ENCODE peak calls at places on chromosomes 11 and 22, in ten cellular contexts. One of them, this sample, is unnamed.

GRCh38 chr11:1570001-1570453 is 2.0 kb downstream of the DUSP8 start:
- DNase-seq in GM23338: no peak
- DNase-seq in spleen: peak; percentile 69
- DNase-seq in PC-9: no peak
- DNase-seq in psoas muscle: no peak
- DNase-seq in keratinocyte: no peak
- DNase-seq in cardiac muscle cell: no peak
- DNase-seq in tibial nerve: no peak
- DNase-seq in HCT116: no peak
- DNase-seq in heart left ventricle: no peak
- DNase-seq in this sample: no peak

GRCh38 chr11:19474954-19475811 is 234.4 kb upstream of the E2F8 start:
- DNase-seq in GM23338: no peak
- DNase-seq in spleen: no peak
- DNase-seq in PC-9: no peak
- DNase-seq in psoas muscle: no peak
- DNase-seq in keratinocyte: no peak
- DNase-seq in cardiac muscle cell: no peak
- DNase-seq in tibial nerve: no peak
- DNase-seq in HCT116: no peak
- DNase-seq in heart left ventricle: no peak
- DNase-seq in this sample: no peak

GRCh38 chr11:105870521-105871113 is 151.4 kb downstream of the MSANTD4 start:
- DNase-seq in GM23338: no peak
- DNase-seq in spleen: no peak
- DNase-seq in PC-9: no peak
- DNase-seq in psoas muscle: no peak
- DNase-seq in keratinocyte: no peak
- DNase-seq in cardiac muscle cell: no peak
- DNase-seq in tibial nerve: no peak
- DNase-seq in HCT116: no peak
- DNase-seq in heart left ventricle: no peak
- DNase-seq in this sample: no peak

GRCh38 chr11:6387811-6388599 is 2.3 kb upstream of the SMPD1 start:
- DNase-seq in GM23338: no peak
- DNase-seq in spleen: no peak
- DNase-seq in PC-9: no peak
- DNase-seq in psoas muscle: no peak
- DNase-seq in keratinocyte: no peak
- DNase-seq in cardiac muscle cell: no peak
- DNase-seq in tibial nerve: no peak
- DNase-seq in HCT116: no peak
- DNase-seq in heart left ventricle: no peak
- DNase-seq in this sample: peak; percentile 70

GRCh38 chr22:41478891-41479521 is 10.1 kb downstream of the ACO2 start:
- DNase-seq in GM23338: no peak
- DNase-seq in spleen: no peak
- DNase-seq in PC-9: no peak
- DNase-seq in psoas muscle: peak; percentile 90
- DNase-seq in keratinocyte: no peak
- DNase-seq in cardiac muscle cell: no peak
- DNase-seq in tibial nerve: peak; percentile 45
- DNase-seq in HCT116: no peak
- DNase-seq in heart left ventricle: no peak
- DNase-seq in this sample: no peak

GRCh38 chr11:108025387-108026080 is 16.8 kb downstream of the CUL5 start:
- DNase-seq in GM23338: peak; percentile 52
- DNase-seq in spleen: no peak
- DNase-seq in PC-9: no peak
- DNase-seq in psoas muscle: no peak
- DNase-seq in keratinocyte: no peak
- DNase-seq in cardiac muscle cell: no peak
- DNase-seq in tibial nerve: no peak
- DNase-seq in HCT116: no peak
- DNase-seq in heart left ventricle: no peak
- DNase-seq in this sample: no peak

GRCh38 chr22:19882446-19883381 is 28.0 kb upstream of the GNB1L start:
- DNase-seq in GM23338: no peak
- DNase-seq in spleen: peak; percentile 65
- DNase-seq in PC-9: no peak
- DNase-seq in psoas muscle: no peak
- DNase-seq in keratinocyte: no peak
- DNase-seq in cardiac muscle cell: no peak
- DNase-seq in tibial nerve: no peak
- DNase-seq in HCT116: no peak
- DNase-seq in heart left ventricle: peak; percentile 16
- DNase-seq in this sample: no peak

GRCh38 chr11:95831198-95831883 is 41.0 kb downstream of the CEP57 start:
- DNase-seq in GM23338: no peak
- DNase-seq in spleen: no peak
- DNase-seq in PC-9: no peak
- DNase-seq in psoas muscle: no peak
- DNase-seq in keratinocyte: peak; percentile 35
- DNase-seq in cardiac muscle cell: no peak
- DNase-seq in tibial nerve: no peak
- DNase-seq in HCT116: no peak
- DNase-seq in heart left ventricle: no peak
- DNase-seq in this sample: no peak

GRCh38 chr11:43278302-43278956 is 33.4 kb upstream of the API5 start:
- DNase-seq in GM23338: peak; percentile 74
- DNase-seq in spleen: no peak
- DNase-seq in PC-9: no peak
- DNase-seq in psoas muscle: no peak
- DNase-seq in keratinocyte: no peak
- DNase-seq in cardiac muscle cell: peak; percentile 19
- DNase-seq in tibial nerve: no peak
- DNase-seq in HCT116: peak; percentile 33
- DNase-seq in heart left ventricle: no peak
- DNase-seq in this sample: peak; percentile 47

GRCh38 chr11:2806351-2807058 is 79.1 kb downstream of the CDKN1C start:
- DNase-seq in GM23338: no peak
- DNase-seq in spleen: peak; percentile 66
- DNase-seq in PC-9: no peak
- DNase-seq in psoas muscle: peak; percentile 56
- DNase-seq in keratinocyte: no peak
- DNase-seq in cardiac muscle cell: no peak
- DNase-seq in tibial nerve: no peak
- DNase-seq in HCT116: no peak
- DNase-seq in heart left ventricle: peak; percentile 17
- DNase-seq in this sample: no peak

GRCh38 chr11:27241316-27242122 is 121.5 kb downstream of the CCDC34 start:
- DNase-seq in GM23338: no peak
- DNase-seq in spleen: no peak
- DNase-seq in PC-9: no peak
- DNase-seq in psoas muscle: no peak
- DNase-seq in keratinocyte: peak; percentile 7
- DNase-seq in cardiac muscle cell: no peak
- DNase-seq in tibial nerve: no peak
- DNase-seq in HCT116: no peak
- DNase-seq in heart left ventricle: no peak
- DNase-seq in this sample: no peak

GRCh38 chr11:27693398-27693797 is 6.9 kb downstream of the BDNF start:
- DNase-seq in GM23338: no peak
- DNase-seq in spleen: no peak
- DNase-seq in PC-9: no peak
- DNase-seq in psoas muscle: no peak
- DNase-seq in keratinocyte: no peak
- DNase-seq in cardiac muscle cell: no peak
- DNase-seq in tibial nerve: no peak
- DNase-seq in HCT116: no peak
- DNase-seq in heart left ventricle: no peak
- DNase-seq in this sample: no peak

GRCh38 chr22:32317524-32317923 is 40.1 kb upstream of the RFPL3 start:
- DNase-seq in GM23338: no peak
- DNase-seq in spleen: no peak
- DNase-seq in PC-9: no peak
- DNase-seq in psoas muscle: no peak
- DNase-seq in keratinocyte: no peak
- DNase-seq in cardiac muscle cell: no peak
- DNase-seq in tibial nerve: no peak
- DNase-seq in HCT116: no peak
- DNase-seq in heart left ventricle: no peak
- DNase-seq in this sample: no peak

DNA sequence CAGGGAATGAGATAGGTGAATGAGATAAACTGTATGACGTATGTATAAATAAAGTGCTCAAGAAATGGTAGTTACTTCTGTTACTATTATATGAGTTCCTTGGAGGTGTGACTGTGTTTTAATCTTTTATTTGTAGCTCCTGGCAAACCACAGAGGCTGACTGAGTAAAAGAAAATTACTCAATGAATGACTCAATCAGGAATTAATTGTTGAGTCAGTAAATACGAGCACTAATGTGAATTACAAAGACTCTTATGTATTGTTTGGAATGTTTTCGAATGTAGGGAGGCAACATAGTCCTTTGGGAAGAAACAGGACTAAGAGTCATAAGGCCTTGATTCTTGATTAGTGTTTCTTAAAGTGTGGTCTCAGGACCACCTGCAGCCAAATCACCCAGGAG is 51.1 kb upstream of the BLID start:
- DNase-seq in GM23338: peak; percentile 12
- DNase-seq in spleen: no peak
- DNase-seq in PC-9: no peak
- DNase-seq in psoas muscle: no peak
- DNase-seq in keratinocyte: peak; percentile 76
- DNase-seq in cardiac muscle cell: no peak
- DNase-seq in tibial nerve: no peak
- DNase-seq in HCT116: peak; percentile 87
- DNase-seq in heart left ventricle: no peak
- DNase-seq in this sample: no peak
- H3K4me1 ChIP-seq in GM23338: peaks cover 15% of the 10 kb centered on the region
- H3K4me1 ChIP-seq in spleen: no peaks in the 10 kb centered on the region
- H3K4me1 ChIP-seq in PC-9: peaks cover 59% of the 10 kb centered on the region
- H3K4me1 ChIP-seq in psoas muscle: no peaks in the 10 kb centered on the region
- H3K4me1 ChIP-seq in keratinocyte: peaks cover 75% of the 10 kb centered on the region
- H3K4me1 ChIP-seq in cardiac muscle cell: no peaks in the 10 kb centered on the region
- H3K4me1 ChIP-seq in tibial nerve: no peaks in the 10 kb centered on the region
- H3K4me1 ChIP-seq in HCT116: peaks cover 96% of the 10 kb centered on the region
- H3K4me1 ChIP-seq in heart left ventricle: no peaks in the 10 kb centered on the region
- H3K4me1 ChIP-seq in this sample: no peaks in the 10 kb centered on the region

GRCh38 chr11:65853249-65853979 is 4.6 kb downstream of the CFL1 start:
- DNase-seq in GM23338: peak; percentile 68
- DNase-seq in spleen: no peak
- DNase-seq in PC-9: no peak
- DNase-seq in psoas muscle: no peak
- DNase-seq in keratinocyte: no peak
- DNase-seq in cardiac muscle cell: no peak
- DNase-seq in tibial nerve: no peak
- DNase-seq in HCT116: no peak
- DNase-seq in heart left ventricle: no peak
- DNase-seq in this sample: no peak
- TF ChIP-seq CTCF in GM23338: peak; percentile 24
- TF ChIP-seq CTCF in spleen: no peak
- TF ChIP-seq CTCF in PC-9: no peak
- TF ChIP-seq CTCF in psoas muscle: no peak
- TF ChIP-seq CTCF in keratinocyte: peak; percentile 7
- TF ChIP-seq CTCF in cardiac muscle cell: peak; percentile 10
- TF ChIP-seq CTCF in tibial nerve: no peak
- TF ChIP-seq CTCF in HCT116: no peak
- TF ChIP-seq CTCF in heart left ventricle: no peak
- TF ChIP-seq CTCF in this sample: no peak

GRCh38 chr11:128484172-128484571 is 103.2 kb downstream of the ETS1 start:
- DNase-seq in GM23338: peak; percentile 40
- DNase-seq in spleen: no peak
- DNase-seq in PC-9: no peak
- DNase-seq in psoas muscle: no peak
- DNase-seq in keratinocyte: no peak
- DNase-seq in cardiac muscle cell: no peak
- DNase-seq in tibial nerve: no peak
- DNase-seq in HCT116: no peak
- DNase-seq in heart left ventricle: no peak
- DNase-seq in this sample: peak; percentile 33

GRCh38 chr11:128481135-128481534 is 106.2 kb downstream of the ETS1 start:
- DNase-seq in GM23338: no peak
- DNase-seq in spleen: no peak
- DNase-seq in PC-9: no peak
- DNase-seq in psoas muscle: no peak
- DNase-seq in keratinocyte: no peak
- DNase-seq in cardiac muscle cell: no peak
- DNase-seq in tibial nerve: peak; percentile 76
- DNase-seq in HCT116: no peak
- DNase-seq in heart left ventricle: no peak
- DNase-seq in this sample: no peak

GRCh38 chr11:128482092-128482491 is 105.3 kb downstream of the ETS1 start:
- DNase-seq in GM23338: no peak
- DNase-seq in spleen: no peak
- DNase-seq in PC-9: no peak
- DNase-seq in psoas muscle: no peak
- DNase-seq in keratinocyte: no peak
- DNase-seq in cardiac muscle cell: no peak
- DNase-seq in tibial nerve: no peak
- DNase-seq in HCT116: no peak
- DNase-seq in heart left ventricle: no peak
- DNase-seq in this sample: no peak

GRCh38 chr11:128483211-128483788 is 104.1 kb downstream of the ETS1 start:
- DNase-seq in GM23338: no peak
- DNase-seq in spleen: no peak
- DNase-seq in PC-9: no peak
- DNase-seq in psoas muscle: no peak
- DNase-seq in keratinocyte: no peak
- DNase-seq in cardiac muscle cell: no peak
- DNase-seq in tibial nerve: no peak
- DNase-seq in HCT116: no peak
- DNase-seq in heart left ventricle: no peak
- DNase-seq in this sample: no peak

DNA sequence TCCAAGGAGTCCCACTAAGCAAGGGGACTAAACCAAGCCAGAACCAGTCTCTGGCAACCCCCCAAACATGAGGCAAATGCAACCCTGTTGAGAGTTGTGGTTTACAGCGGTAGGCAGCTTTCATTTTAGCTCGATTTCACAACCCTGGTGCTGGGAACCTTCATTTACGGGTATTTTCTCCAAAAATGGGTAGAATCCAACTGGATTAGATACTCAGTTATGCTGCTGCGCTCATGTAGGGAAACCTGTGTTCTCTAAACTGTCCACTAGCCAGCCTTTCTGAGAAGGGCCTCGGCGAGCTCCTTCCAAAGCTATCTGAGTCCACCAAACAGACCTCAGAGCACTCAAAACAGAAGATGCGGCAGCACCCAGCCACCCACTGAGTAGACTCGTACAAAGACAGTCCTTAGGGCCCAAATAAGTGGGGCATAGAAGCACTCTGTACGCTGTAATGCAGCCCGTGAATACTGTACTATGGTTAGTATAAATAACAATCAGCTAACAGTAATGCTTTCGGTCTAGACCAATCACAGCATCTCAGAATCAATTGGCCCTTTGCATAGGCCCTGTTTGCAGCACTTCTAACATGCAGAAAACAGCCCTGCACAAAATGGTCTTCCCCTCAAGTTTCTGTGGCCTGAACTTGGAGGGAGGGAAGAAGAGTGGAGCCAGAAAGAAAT is 104.7 kb downstream of the ETS1 start:
- DNase-seq in GM23338: no peak
- DNase-seq in spleen: no peak
- DNase-seq in PC-9: no peak
- DNase-seq in psoas muscle: peak; percentile 70
- DNase-seq in keratinocyte: no peak
- DNase-seq in cardiac muscle cell: no peak
- DNase-seq in tibial nerve: peak; percentile 50
- DNase-seq in HCT116: no peak
- DNase-seq in heart left ventricle: no peak
- DNase-seq in this sample: no peak
- H3K4me1 ChIP-seq in GM23338: no peaks in the 10 kb centered on the region
- H3K4me1 ChIP-seq in spleen: peaks cover 100% of the 10 kb centered on the region
- H3K4me1 ChIP-seq in PC-9: peaks cover 6% of the 10 kb centered on the region
- H3K4me1 ChIP-seq in psoas muscle: peaks cover 39% of the 10 kb centered on the region
- H3K4me1 ChIP-seq in keratinocyte: peaks cover 8% of the 10 kb centered on the region
- H3K4me1 ChIP-seq in cardiac muscle cell: peaks cover 19% of the 10 kb centered on the region
- H3K4me1 ChIP-seq in tibial nerve: no peaks in the 10 kb centered on the region
- H3K4me1 ChIP-seq in HCT116: no peaks in the 10 kb centered on the region
- H3K4me1 ChIP-seq in heart left ventricle: peaks cover 68% of the 10 kb centered on the region
- H3K4me1 ChIP-seq in this sample: no peaks in the 10 kb centered on the region

GRCh38 chr22:38260760-38261477 is 11.9 kb downstream of the TMEM184B start:
- DNase-seq in GM23338: no peak
- DNase-seq in spleen: no peak
- DNase-seq in PC-9: no peak
- DNase-seq in psoas muscle: no peak
- DNase-seq in keratinocyte: no peak
- DNase-seq in cardiac muscle cell: no peak
- DNase-seq in tibial nerve: no peak
- DNase-seq in HCT116: no peak
- DNase-seq in heart left ventricle: no peak
- DNase-seq in this sample: no peak
- TF ChIP-seq CTCF in GM23338: no peak
- TF ChIP-seq CTCF in spleen: no peak
- TF ChIP-seq CTCF in PC-9: no peak
- TF ChIP-seq CTCF in psoas muscle: no peak
- TF ChIP-seq CTCF in keratinocyte: no peak
- TF ChIP-seq CTCF in cardiac muscle cell: peak; percentile 21
- TF ChIP-seq CTCF in tibial nerve: no peak
- TF ChIP-seq CTCF in HCT116: no peak
- TF ChIP-seq CTCF in heart left ventricle: no peak
- TF ChIP-seq CTCF in this sample: no peak